ENCODE peak calls at places on chromosomes 2 and 18, in five cellular contexts. I is neural crest cell, M is AG09309, O is progenitor cell of endocrine pancreas, Y is cardiac fibroblast. Z is an unnamed sample.

GRCh38 chr2:112257575-112257974 is 2.7 kb upstream of the ZC3H8 start:
- DNase-seq in I (no peak), O (no peak), Y (peak), M (no peak), Z (no peak)

GRCh38 chr18:36531636-36532035 is 234.1 kb downstream of the FHOD3 start:
- DNase-seq in Y (no peak), O (no peak), M (no peak), I (no peak), Z (no peak)

GRCh38 chr2:195319548-195320415 is 337.2 kb upstream of the SLC39A10 start:
- DNase-seq in I (no peak), O (no peak), M (no peak), Y (peak), Z (no peak)

GRCh38 chr2:54258171-54258570 is 2.1 kb upstream of the TSPYL6 start:
- DNase-seq in I (no peak), O (no peak), Y (peak), M (no peak), Z (no peak)

GRCh38 chr2:70927641-70928040 is 8.1 kb upstream of the ATP6V1B1 start:
- DNase-seq in I (no peak), O (no peak), Y (no peak), M (no peak), Z (no peak)

GRCh38 chr2:60119778-60120177 is 433.7 kb downstream of the BCL11A start:
- DNase-seq in Y (no peak), M (no peak), I (no peak), O (no peak), Z (no peak)

GRCh38 chr2:28997237-28997846 is 16.2 kb downstream of the TOGARAM2 start:
- DNase-seq in M (no peak), O (no peak), Y (peak), I (no peak), Z (no peak)

GRCh38 chr18:22311301-22311700 is 106.4 kb downstream of the CTAGE1 start:
- DNase-seq in I (no peak), Y (peak), M (no peak), O (no peak), Z (no peak)

GRCh38 chr2:120845281-120845680 is 109.6 kb downstream of the GLI2 start:
- DNase-seq in M (no peak), I (no peak), O (no peak), Y (no peak), Z (no peak)

GRCh38 chr2:175253871-175254270 is 72.4 kb upstream of the ATP5MC3 start:
- DNase-seq in M (no peak), I (no peak), O (no peak), Y (no peak), Z (no peak)

GRCh38 chr2:134446431-134447091 is 192.7 kb downstream of the MGAT5 start:
- DNase-seq in O (no peak), M (no peak), Y (peak), I (no peak), Z (no peak)

GRCh38 chr2:85906748-85907147 is 18.0 kb upstream of the ST3GAL5 start:
- DNase-seq in Y (no peak), M (no peak), O (no peak), I (no peak), Z (no peak)

GRCh38 chr2:169839954-169840746 is 12.9 kb downstream of the UBR3 start:
- DNase-seq in Y (peak), M (no peak), O (no peak), I (no peak), Z (no peak)

GRCh38 chr2:230614913-230615332 is 97.7 kb upstream of the CAB39 start:
- DNase-seq in Y (no peak), I (no peak), O (no peak), M (no peak), Z (no peak)

GRCh38 chr2:62363166-62363565 is 142.8 kb downstream of the TMEM17 start:
- DNase-seq in Y (no peak), I (no peak), O (no peak), M (no peak), Z (no peak)

GRCh38 chr2:194166818-194167217 is 1490.2 kb upstream of the SLC39A10 start:
- DNase-seq in I (no peak), O (no peak), Y (peak), M (no peak), Z (no peak)
- TF ChIP-seq CTCF in I (peak), O (peak), Y (peak), M (peak), Z (no peak)

DNA sequence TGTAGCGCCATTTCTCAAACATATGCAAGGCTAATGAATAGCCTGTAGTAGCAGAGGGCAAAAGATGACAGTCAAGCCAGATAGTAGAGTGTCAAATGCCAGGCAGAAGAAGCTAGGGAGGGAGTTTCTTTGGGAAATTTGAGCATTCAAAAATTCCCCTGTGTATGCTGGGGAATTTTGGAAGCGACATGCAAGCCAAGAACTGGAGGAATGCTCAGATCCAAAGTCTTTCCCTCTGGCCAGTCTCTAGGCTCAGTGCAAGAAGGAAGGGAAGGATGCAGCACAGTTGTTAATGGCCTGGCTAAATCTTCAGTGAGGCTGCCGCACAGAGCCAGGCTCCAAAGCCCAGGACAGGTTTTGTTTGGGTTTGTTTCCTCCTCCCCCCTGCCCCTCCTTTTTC is 59.9 kb downstream of the ATP9B start:
- DNase-seq in I (no peak), Y (no peak), M (no peak), O (no peak), Z (no peak)
- TF ChIP-seq CTCF in I (no peak), Y (no peak), M (no peak), O (no peak), Z (no peak)

GRCh38 chr18:32021756-32022564 is 3.3 kb downstream of the RNF125 start:
- DNase-seq in M (no peak), Y (no peak), I (no peak), O (no peak), Z (no peak)

GRCh38 chr18:32019251-32019943 is 772 bp downstream of the RNF125 start:
- DNase-seq in M (no peak), O (no peak), Y (peak), I (peak), Z (no peak)

GRCh38 chr18:32018331-32019250 is at the start of gene RNF125:
- DNase-seq in Y (peak), I (peak), M (peak), O (peak), Z (peak)
- TF ChIP-seq CTCF in Y (no peak), I (no peak), M (no peak), O (no peak), Z (no peak)

DNA sequence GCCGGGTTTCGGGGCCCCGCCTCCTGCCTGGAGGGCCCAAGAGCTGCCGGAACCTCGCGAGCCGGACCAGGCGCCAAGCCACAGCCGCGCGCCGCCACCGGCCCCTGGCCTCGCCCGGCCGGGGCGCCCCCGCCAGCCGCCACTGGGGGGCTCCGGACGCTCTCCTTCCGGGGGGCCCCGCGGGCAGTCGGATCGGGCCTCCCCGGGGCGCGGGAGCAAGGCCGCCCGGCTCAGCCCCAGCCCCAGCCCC is 17.4 kb upstream of the HAAO start:
- DNase-seq in Y (no peak), O (peak), M (no peak), I (peak), Z (peak)
- TF ChIP-seq CTCF in Y (no peak), O (peak), M (peak), I (peak), Z (no peak)

GRCh38 chr2:96138146-96139145 is at the start of gene ASTL:
- DNase-seq in O (peak), I (no peak), Y (peak), M (no peak), Z (no peak)
- TF ChIP-seq CTCF in O (peak), I (peak), Y (peak), M (peak), Z (peak)

GRCh38 chr18:62632788-62633455 is 82.4 kb upstream of the PHLPP1 start:
- DNase-seq in Y (no peak), M (no peak), I (no peak), O (no peak), Z (no peak)

GRCh38 chr18:62634991-62635630 is 80.2 kb upstream of the PHLPP1 start:
- DNase-seq in I (no peak), O (no peak), Y (no peak), M (no peak), Z (no peak)

GRCh38 chr18:62634471-62634870 is 80.9 kb upstream of the PHLPP1 start:
- DNase-seq in M (peak), I (no peak), Y (peak), O (no peak), Z (peak)

GRCh38 chr18:62637403-62637802 is 77.9 kb upstream of the PHLPP1 start:
- DNase-seq in O (no peak), Y (no peak), I (no peak), M (no peak), Z (no peak)

GRCh38 chr18:62637807-62638687 is 77.3 kb upstream of the PHLPP1 start:
- DNase-seq in M (no peak), Y (peak), O (no peak), I (peak), Z (no peak)
- TF ChIP-seq CTCF in M (peak), Y (peak), O (peak), I (peak), Z (peak)

DNA sequence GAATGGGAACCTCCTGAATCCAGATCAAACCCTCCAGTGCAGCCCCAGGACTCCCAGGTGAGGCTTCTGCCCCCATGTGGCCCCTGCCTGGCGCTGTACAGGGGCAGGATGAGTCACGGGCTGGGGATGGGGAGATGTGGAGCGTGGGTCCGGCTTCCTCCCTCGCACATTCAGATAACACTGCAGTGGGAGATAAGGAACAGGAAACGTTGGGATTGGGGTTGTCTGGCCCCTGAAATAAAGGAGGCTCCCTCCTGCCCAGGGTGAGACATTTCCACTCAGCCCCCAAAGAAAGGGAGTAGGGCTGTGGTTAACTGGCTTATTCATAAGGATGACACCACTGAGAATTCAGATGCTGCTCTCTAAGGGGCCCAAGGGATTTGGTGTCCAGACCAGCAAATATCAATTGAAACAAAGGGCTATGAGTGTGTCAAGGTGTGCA is 30.7 kb downstream of the IGFBP5 start:
- DNase-seq in M (no peak), I (no peak), Y (peak), O (no peak), Z (no peak)
- TF ChIP-seq CTCF in M (peak), I (no peak), Y (peak), O (no peak), Z (peak)

DNA sequence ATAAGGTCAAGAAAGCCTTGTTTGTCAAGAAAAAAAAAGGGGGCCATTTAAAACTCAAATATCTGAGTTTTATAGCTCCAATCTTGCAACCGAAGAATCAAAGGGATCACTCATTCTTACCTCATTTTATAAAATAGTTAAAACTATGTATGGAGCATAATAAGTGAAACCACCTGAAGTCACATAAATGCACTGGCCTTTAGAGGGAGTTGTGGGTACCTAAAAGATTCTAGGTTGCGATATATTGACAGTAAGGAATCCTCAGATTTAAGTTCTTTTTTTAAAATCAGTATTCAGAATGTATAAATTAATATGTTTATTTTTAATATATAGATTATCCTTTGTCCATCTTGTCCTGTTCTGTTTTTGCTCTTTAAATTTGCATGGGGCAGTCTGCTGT is 3.4 kb downstream of the ARHGAP28 start:
- DNase-seq in Y (no peak), I (no peak), M (no peak), O (no peak), Z (no peak)
- TF ChIP-seq CTCF in Y (no peak), I (peak), M (no peak), O (no peak), Z (no peak)

Z was measured in AG09319.